ENCODE peak calls at places on chromosomes 13 and 19, in nine cellular contexts. O is T-helper 17 cell; Y is activated T-helper 17 cell treated with anti-CD3 and anti-CD28 coated beads, Interleukin-2, amount 50 U/mL, for 72 hours; T is left lung; L is HCT116; H is naive B cell; C is activated B cell treated with CpG ODN at 0.5 μM for 24 hours; R is aorta; I is heart right ventricle. P is an unnamed sample.

GRCh38 chr13:112349681-112350080 is 26.5 kb upstream of the SPACA7 start:
- ATAC-seq in O (no peak), Y (no peak), T (no peak), L (no peak), H (no peak), C (no peak), R (no peak), I (no peak), P (no peak)

GRCh38 chr13:27406178-27406939 is 18.1 kb upstream of the GTF3A start:
- ATAC-seq in O (peak), Y (peak), T (peak), L (peak), H (peak), C (peak), R (no peak), I (peak), P (peak)

GRCh38 chr19:5024282-5024681 is 55.4 kb downstream of the KDM4B start:
- ATAC-seq in O (no peak), Y (no peak), T (no peak), L (no peak), H (no peak), C (no peak), R (no peak), I (peak), P (no peak)

GRCh38 chr19:14482112-14482941 is 7.2 kb upstream of the PTGER1 start:
- ATAC-seq in O (no peak), Y (no peak), T (no peak), L (no peak), H (no peak), C (no peak), R (no peak), I (no peak), P (no peak)

GRCh38 chr13:21149568-21149967 is 26.8 kb downstream of the SKA3 start:
- ATAC-seq in O (no peak), Y (peak), T (no peak), L (peak), H (no peak), C (no peak), R (no peak), I (peak), P (no peak)

GRCh38 chr19:50981587-50982146 is 2.0 kb downstream of the KLK7 start:
- ATAC-seq in O (no peak), Y (no peak), T (no peak), L (no peak), H (no peak), C (no peak), R (no peak), I (no peak), P (no peak)

GRCh38 chr13:21583496-21583895 is 20.5 kb downstream of the MICU2 start:
- ATAC-seq in O (no peak), Y (no peak), T (no peak), L (no peak), H (no peak), C (no peak), R (no peak), I (no peak), P (no peak)

GRCh38 chr13:40798380-40798779 is 9.0 kb downstream of the SLC25A15 start:
- ATAC-seq in O (peak), Y (peak), T (peak), L (no peak), H (peak), C (no peak), R (no peak), I (no peak), P (no peak)

P was measured in stimulated activated memory B cell treated with anti-CD40 and anti-IgM and Interleukin-4, amounts not matched to agents 10 μg/mL and 1 μg/mL and 100 μg/mL, for 72 hours.